ENCODE peak calls at places on chromosome 5, in six cellular contexts. One of them, this sample, is unnamed.

GRCh38 chr5:40653221-40654022 is 26.3 kb upstream of the PTGER4 start:
- DNase-seq in brain microvascular endothelial cell: no peak
- DNase-seq in germinal center: no peak
- DNase-seq in CD8-positive, alpha-beta T cell: no peak
- DNase-seq in neuronal stem cell: no peak
- DNase-seq in EL: no peak
- DNase-seq in this sample: no peak

GRCh38 chr5:83530186-83530585 is 58.6 kb downstream of the VCAN start:
- DNase-seq in brain microvascular endothelial cell: no peak
- DNase-seq in germinal center: no peak
- DNase-seq in CD8-positive, alpha-beta T cell: no peak
- DNase-seq in neuronal stem cell: no peak
- DNase-seq in EL: no peak
- DNase-seq in this sample: peak; percentile 50

GRCh38 chr5:110027527-110028322 is 338.0 kb downstream of the MAN2A1 start:
- DNase-seq in brain microvascular endothelial cell: no peak
- DNase-seq in germinal center: no peak
- DNase-seq in CD8-positive, alpha-beta T cell: no peak
- DNase-seq in neuronal stem cell: no peak
- DNase-seq in EL: no peak
- DNase-seq in this sample: no peak

GRCh38 chr5:118952992-118953651 is 35.2 kb downstream of the DTWD2 start:
- DNase-seq in brain microvascular endothelial cell: no peak
- DNase-seq in germinal center: no peak
- DNase-seq in CD8-positive, alpha-beta T cell: no peak
- DNase-seq in neuronal stem cell: no peak
- DNase-seq in EL: peak; percentile 9
- DNase-seq in this sample: no peak

GRCh38 chr5:32720295-32720694 is 9.2 kb downstream of the NPR3 start:
- DNase-seq in brain microvascular endothelial cell: no peak
- DNase-seq in germinal center: no peak
- DNase-seq in CD8-positive, alpha-beta T cell: no peak
- DNase-seq in neuronal stem cell: no peak
- DNase-seq in EL: no peak
- DNase-seq in this sample: no peak

GRCh38 chr5:160534125-160534524 is 112.5 kb downstream of the PTTG1 start:
- DNase-seq in brain microvascular endothelial cell: no peak
- DNase-seq in germinal center: no peak
- DNase-seq in CD8-positive, alpha-beta T cell: no peak
- DNase-seq in neuronal stem cell: no peak
- DNase-seq in EL: no peak
- DNase-seq in this sample: no peak

GRCh38 chr5:72366324-72366976 is 46.3 kb downstream of the PTCD2 start:
- DNase-seq in brain microvascular endothelial cell: peak; percentile 83
- DNase-seq in germinal center: peak; percentile 23
- DNase-seq in CD8-positive, alpha-beta T cell: peak; percentile 1
- DNase-seq in neuronal stem cell: peak; percentile 61
- DNase-seq in EL: peak; percentile 84
- DNase-seq in this sample: peak; percentile 77

GRCh38 chr5:77560677-77561263 is 68.7 kb upstream of the WDR41 start:
- DNase-seq in brain microvascular endothelial cell: peak; percentile 42
- DNase-seq in germinal center: no peak
- DNase-seq in CD8-positive, alpha-beta T cell: no peak
- DNase-seq in neuronal stem cell: peak; percentile 24
- DNase-seq in EL: peak; percentile 41
- DNase-seq in this sample: peak; percentile 41

GRCh38 chr5:149203896-149204544 is 62.7 kb downstream of the ABLIM3 start:
- DNase-seq in brain microvascular endothelial cell: peak; percentile 47
- DNase-seq in germinal center: no peak
- DNase-seq in CD8-positive, alpha-beta T cell: no peak
- DNase-seq in neuronal stem cell: no peak
- DNase-seq in EL: peak; percentile 55
- DNase-seq in this sample: no peak

GRCh38 chr5:74538206-74538661 is 102.3 kb downstream of the ENC1 start:
- DNase-seq in brain microvascular endothelial cell: peak; percentile 65
- DNase-seq in germinal center: no peak
- DNase-seq in CD8-positive, alpha-beta T cell: no peak
- DNase-seq in neuronal stem cell: no peak
- DNase-seq in EL: peak; percentile 65
- DNase-seq in this sample: no peak

GRCh38 chr5:28779161-28779754 is 1740.9 kb upstream of the CDH9 start:
- DNase-seq in brain microvascular endothelial cell: peak; percentile 29
- DNase-seq in germinal center: no peak
- DNase-seq in CD8-positive, alpha-beta T cell: no peak
- DNase-seq in neuronal stem cell: no peak
- DNase-seq in EL: no peak
- DNase-seq in this sample: peak; percentile 0

GRCh38 chr5:151670953-151671636 is 15.6 kb downstream of the SPARC start:
- DNase-seq in brain microvascular endothelial cell: no peak
- DNase-seq in germinal center: no peak
- DNase-seq in CD8-positive, alpha-beta T cell: no peak
- DNase-seq in neuronal stem cell: no peak
- DNase-seq in EL: peak; percentile 60
- DNase-seq in this sample: no peak

GRCh38 chr5:152349683-152350526 is 55.2 kb downstream of the NMUR2 start:
- DNase-seq in brain microvascular endothelial cell: peak; percentile 14
- DNase-seq in germinal center: peak; percentile 6
- DNase-seq in CD8-positive, alpha-beta T cell: no peak
- DNase-seq in neuronal stem cell: peak; percentile 20
- DNase-seq in EL: peak; percentile 23
- DNase-seq in this sample: peak; percentile 8

GRCh38 chr5:1536298-1537165 is 12.8 kb upstream of the LPCAT1 start:
- DNase-seq in brain microvascular endothelial cell: peak; percentile 41
- DNase-seq in germinal center: peak; percentile 78
- DNase-seq in CD8-positive, alpha-beta T cell: peak; percentile 52
- DNase-seq in neuronal stem cell: no peak
- DNase-seq in EL: peak; percentile 29
- DNase-seq in this sample: no peak

GRCh38 chr5:115795700-115796099 is 20.8 kb downstream of the CDO1 start:
- DNase-seq in brain microvascular endothelial cell: no peak
- DNase-seq in germinal center: no peak
- DNase-seq in CD8-positive, alpha-beta T cell: no peak
- DNase-seq in neuronal stem cell: no peak
- DNase-seq in EL: no peak
- DNase-seq in this sample: no peak

GRCh38 chr5:54296386-54296785 is 14.0 kb downstream of the ARL15 start:
- DNase-seq in brain microvascular endothelial cell: no peak
- DNase-seq in germinal center: no peak
- DNase-seq in CD8-positive, alpha-beta T cell: no peak
- DNase-seq in neuronal stem cell: no peak
- DNase-seq in EL: no peak
- DNase-seq in this sample: no peak

GRCh38 chr5:158384535-158385421 is 525.8 kb upstream of the CLINT1 start:
- DNase-seq in brain microvascular endothelial cell: peak; percentile 98
- DNase-seq in germinal center: no peak
- DNase-seq in CD8-positive, alpha-beta T cell: no peak
- DNase-seq in neuronal stem cell: no peak
- DNase-seq in EL: peak; percentile 99
- DNase-seq in this sample: peak; percentile 94

GRCh38 chr5:102807878-102808502 is 52.9 kb downstream of the PAM start:
- DNase-seq in brain microvascular endothelial cell: peak; percentile 58
- DNase-seq in germinal center: no peak
- DNase-seq in CD8-positive, alpha-beta T cell: no peak
- DNase-seq in neuronal stem cell: peak; percentile 15
- DNase-seq in EL: peak; percentile 41
- DNase-seq in this sample: peak; percentile 29

GRCh38 chr5:60810036-60810435 is 34.0 kb downstream of the ELOVL7 start:
- DNase-seq in brain microvascular endothelial cell: no peak
- DNase-seq in germinal center: no peak
- DNase-seq in CD8-positive, alpha-beta T cell: no peak
- DNase-seq in neuronal stem cell: no peak
- DNase-seq in EL: no peak
- DNase-seq in this sample: no peak

GRCh38 chr5:174667526-174667925 is 56.9 kb upstream of the MSX2 start:
- DNase-seq in brain microvascular endothelial cell: no peak
- DNase-seq in germinal center: no peak
- DNase-seq in CD8-positive, alpha-beta T cell: no peak
- DNase-seq in neuronal stem cell: no peak
- DNase-seq in EL: no peak
- DNase-seq in this sample: no peak

GRCh38 chr5:65198777-65199120 is 283.0 kb downstream of the ADAMTS6 start:
- DNase-seq in brain microvascular endothelial cell: peak; percentile 98
- DNase-seq in germinal center: no peak
- DNase-seq in CD8-positive, alpha-beta T cell: no peak
- DNase-seq in neuronal stem cell: no peak
- DNase-seq in EL: peak; percentile 99
- DNase-seq in this sample: peak; percentile 96

GRCh38 chr5:109701779-109702178 is 12.1 kb downstream of the MAN2A1 start:
- DNase-seq in brain microvascular endothelial cell: no peak
- DNase-seq in germinal center: no peak
- DNase-seq in CD8-positive, alpha-beta T cell: no peak
- DNase-seq in neuronal stem cell: no peak
- DNase-seq in EL: no peak
- DNase-seq in this sample: no peak

GRCh38 chr5:142032747-142033631 is 20.2 kb upstream of the GNPDA1 start:
- DNase-seq in brain microvascular endothelial cell: no peak
- DNase-seq in germinal center: no peak
- DNase-seq in CD8-positive, alpha-beta T cell: no peak
- DNase-seq in neuronal stem cell: no peak
- DNase-seq in EL: no peak
- DNase-seq in this sample: no peak

GRCh38 chr5:57244331-57244730 is 70.5 kb downstream of the GPBP1 start:
- DNase-seq in brain microvascular endothelial cell: no peak
- DNase-seq in germinal center: no peak
- DNase-seq in CD8-positive, alpha-beta T cell: no peak
- DNase-seq in neuronal stem cell: no peak
- DNase-seq in EL: no peak
- DNase-seq in this sample: no peak

GRCh38 chr5:150630459-150631325 is 9.8 kb upstream of the SYNPO start:
- DNase-seq in brain microvascular endothelial cell: no peak
- DNase-seq in germinal center: no peak
- DNase-seq in CD8-positive, alpha-beta T cell: no peak
- DNase-seq in neuronal stem cell: no peak
- DNase-seq in EL: no peak
- DNase-seq in this sample: no peak

GRCh38 chr5:93461751-93462150 is 119.3 kb downstream of the NR2F1-AS1 start:
- DNase-seq in brain microvascular endothelial cell: no peak
- DNase-seq in germinal center: no peak
- DNase-seq in CD8-positive, alpha-beta T cell: no peak
- DNase-seq in neuronal stem cell: no peak
- DNase-seq in EL: peak; percentile 60
- DNase-seq in this sample: peak; percentile 9

GRCh38 chr5:168472329-168472728 is 13.9 kb upstream of the RARS1 start:
- DNase-seq in brain microvascular endothelial cell: peak; percentile 94
- DNase-seq in germinal center: no peak
- DNase-seq in CD8-positive, alpha-beta T cell: no peak
- DNase-seq in neuronal stem cell: no peak
- DNase-seq in EL: peak; percentile 95
- DNase-seq in this sample: peak; percentile 92

GRCh38 chr5:160824590-160824989 is 27.4 kb downstream of the ATP10B start:
- DNase-seq in brain microvascular endothelial cell: no peak
- DNase-seq in germinal center: no peak
- DNase-seq in CD8-positive, alpha-beta T cell: no peak
- DNase-seq in neuronal stem cell: no peak
- DNase-seq in EL: no peak
- DNase-seq in this sample: no peak

GRCh38 chr5:117667105-117667504 is 1092.5 kb upstream of the SEMA6A start:
- DNase-seq in brain microvascular endothelial cell: no peak
- DNase-seq in germinal center: no peak
- DNase-seq in CD8-positive, alpha-beta T cell: no peak
- DNase-seq in neuronal stem cell: no peak
- DNase-seq in EL: no peak
- DNase-seq in this sample: no peak

GRCh38 chr5:179716286-179716685 is 16.3 kb upstream of the MAML1 start:
- DNase-seq in brain microvascular endothelial cell: peak; percentile 11
- DNase-seq in germinal center: no peak
- DNase-seq in CD8-positive, alpha-beta T cell: no peak
- DNase-seq in neuronal stem cell: no peak
- DNase-seq in EL: peak; percentile 17
- DNase-seq in this sample: no peak

GRCh38 chr5:72013741-72014703 is 93.3 kb upstream of the MAP1B start:
- DNase-seq in brain microvascular endothelial cell: peak; percentile 73
- DNase-seq in germinal center: no peak
- DNase-seq in CD8-positive, alpha-beta T cell: no peak
- DNase-seq in neuronal stem cell: peak; percentile 80
- DNase-seq in EL: no peak
- DNase-seq in this sample: peak; percentile 34